ENCODE peak calls at places on chromosomes 5 and 9, in seven cellular contexts. E, P, B, M, G, V and I are unnamed samples.

GRCh38 chr5:170307575-170308465 is 10.2 kb upstream of the LCP2 start:
- DNase-seq in B (peak), P (no peak), M (peak), E (no peak), G (peak), V (no peak), I (peak)

GRCh38 chr5:14463629-14464028 is 118.0 kb upstream of the OTULINL start:
- DNase-seq in V (no peak), G (no peak), P (no peak), M (peak), B (peak), E (no peak), I (no peak)

GRCh38 chr5:149004559-149004958 is 58.3 kb downstream of the SH3TC2 start:
- DNase-seq in M (no peak), V (no peak), E (no peak), B (no peak), P (no peak), G (no peak), I (no peak)

GRCh38 chr5:134813827-134814226 is 31.9 kb upstream of the C5orf24 start:
- DNase-seq in E (no peak), B (no peak), M (no peak), G (no peak), V (no peak), P (no peak), I (no peak)

GRCh38 chr9:132937463-132937901 is 6.9 kb downstream of the TSC1 start:
- DNase-seq in G (no peak), M (peak), P (no peak), E (no peak), B (peak), V (no peak), I (no peak)

GRCh38 chr9:135480071-135480941 is 724 bp downstream of the PPP1R26 start:
- DNase-seq in E (peak), B (peak), V (peak), P (peak), M (peak), G (peak), I (peak)

GRCh38 chr9:86330186-86330585 is 24.0 kb downstream of the TUT7 start:
- DNase-seq in V (no peak), B (no peak), M (no peak), G (no peak), E (no peak), P (no peak), I (no peak)

GRCh38 chr5:142323480-142324376 is 1.1 kb downstream of the SPRY4 start:
- DNase-seq in G (peak), B (peak), V (no peak), E (no peak), P (no peak), M (peak), I (peak)

GRCh38 chr9:98375138-98375726 is 119.8 kb upstream of the TBC1D2 start:
- DNase-seq in M (peak), E (no peak), G (peak), P (no peak), B (peak), V (peak), I (no peak)

DNA sequence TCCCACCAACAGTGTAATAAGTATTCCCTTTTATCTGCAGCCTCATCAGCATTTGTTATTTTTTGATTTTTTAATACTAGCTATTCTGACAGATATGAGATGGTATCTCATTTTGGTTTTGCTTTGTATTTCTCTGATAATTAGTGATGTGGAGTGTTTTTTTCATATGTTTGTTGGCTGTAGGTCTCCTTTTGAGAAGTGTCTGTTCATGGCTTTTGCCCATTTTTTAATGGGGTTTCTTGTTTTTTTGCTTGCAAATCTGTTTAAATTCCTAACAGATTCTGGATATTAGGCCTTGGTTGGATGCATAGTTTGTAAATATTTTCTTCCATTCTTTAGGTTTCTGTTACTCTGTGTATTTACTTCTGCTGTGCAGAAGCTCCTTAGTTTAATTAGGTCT is 445.4 kb upstream of the DAB2 start:
- DNase-seq in B (no peak), M (no peak), E (no peak), V (no peak), P (no peak), G (no peak), I (no peak)
- H3K9ac ChIP-seq in B (no peak), M (no peak), E (no peak), V (no peak), P (no peak), G (no peak), I (no peak)

GRCh38 chr9:137277329-137278041 is at the start of gene TOR4A:
- DNase-seq in E (peak), P (peak), V (peak), G (no peak), B (peak), M (peak), I (no peak)
- H2BK5ac ChIP-seq in E (no peak), P (peak), V (peak), G (peak), B (peak), M (peak), I (peak)

GRCh38 chr5:181205402-181205734 is 372 bp upstream of the TRIM7 start:
- DNase-seq in B (no peak), P (no peak), V (no peak), G (no peak), M (no peak), E (no peak), I (no peak)
- H3K9ac ChIP-seq in B (no peak), P (no peak), V (no peak), G (no peak), M (no peak), E (no peak), I (no peak)

DNA sequence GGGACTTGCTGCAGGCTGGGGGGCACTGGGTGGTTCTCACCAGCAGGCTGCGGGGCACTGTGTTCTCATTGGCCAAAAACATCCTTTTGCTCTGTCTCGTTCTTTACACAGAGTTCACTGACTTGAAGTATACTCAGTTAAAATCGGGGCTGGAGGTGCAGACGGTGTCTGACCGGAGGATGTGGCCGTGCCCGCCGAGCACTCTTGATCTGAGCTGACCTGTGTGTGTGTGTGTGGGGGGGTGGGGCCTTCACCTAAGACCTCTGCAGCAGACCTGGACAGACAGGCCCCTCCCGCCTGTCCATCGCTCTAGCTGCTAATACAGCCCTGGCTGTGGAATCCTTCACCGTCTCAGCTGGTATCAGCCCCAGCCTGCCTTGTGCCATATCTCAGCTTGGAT is 7.1 kb downstream of the TOR1B start:
- DNase-seq in B (no peak), E (no peak), P (no peak), G (no peak), V (no peak), M (no peak), I (no peak)
- H2BK5ac ChIP-seq in B (no peak), E (no peak), P (no peak), G (no peak), V (no peak), M (no peak), I (no peak)